ENCODE peak calls at places on chromosomes 12 and 14, in six cellular contexts. L is GM04504; X is CD8-positive, alpha-beta memory T cell; O is nucleus accumbens; J is A172; F is HEK293T. Y is an unnamed sample.

GRCh38 chr12:56469007-56469930 is 891 bp downstream of the SPRYD4 start:
- DNase-seq in X (no peak), F (no peak), O (no peak), J (no peak), L (no peak), Y (peak)

GRCh38 chr12:105170139-105170538 is 62.6 kb downstream of the WASHC4 start:
- DNase-seq in O (no peak), F (no peak), J (no peak), L (no peak), X (no peak), Y (no peak)

GRCh38 chr12:104792570-104792969 is 165.5 kb downstream of the SLC41A2 start:
- DNase-seq in J (peak), X (no peak), L (peak), O (no peak), F (no peak), Y (peak)

GRCh38 chr14:99579903-99580570 is 24.0 kb downstream of the CCDC85C start:
- DNase-seq in X (no peak), L (no peak), J (peak), F (no peak), O (no peak), Y (peak)

GRCh38 chr12:57154804-57155434 is 7.5 kb upstream of the LRP1-AS start:
- DNase-seq in J (no peak), O (no peak), F (no peak), X (no peak), L (no peak), Y (no peak)

GRCh38 chr14:59359451-59360124 is 105.6 kb downstream of the GPR135 start:
- DNase-seq in L (no peak), F (no peak), J (no peak), X (no peak), O (no peak), Y (no peak)

GRCh38 chr12:42129595-42130204 is 15.0 kb downstream of the GXYLT1 start:
- DNase-seq in L (peak), F (peak), O (no peak), X (no peak), J (peak), Y (peak)

GRCh38 chr14:37116933-37117844 is 55.2 kb downstream of the SLC25A21 start:
- DNase-seq in L (peak), J (peak), X (no peak), O (no peak), F (peak), Y (peak)

GRCh38 chr14:86787782-86788181 is 1205.2 kb downstream of the GALC start:
- DNase-seq in J (peak), F (no peak), X (no peak), L (no peak), O (no peak), Y (no peak)

GRCh38 chr14:106840258-106840657 is 1313.9 kb downstream of the TMEM121 start:
- DNase-seq in J (no peak), F (no peak), O (no peak), L (no peak), X (no peak), Y (no peak)

GRCh38 chr14:32020882-32021281 is 56.2 kb upstream of the ARHGAP5 start:
- DNase-seq in X (no peak), F (no peak), J (no peak), O (no peak), L (no peak), Y (no peak)

GRCh38 chr12:105750096-105750495 is 388.7 kb downstream of the NUAK1 start:
- DNase-seq in O (no peak), J (no peak), F (no peak), X (no peak), L (no peak), Y (no peak)

GRCh38 chr12:109932878-109933503 is 32.9 kb downstream of the TCHP start:
- DNase-seq in J (no peak), L (no peak), O (no peak), F (no peak), X (no peak), Y (no peak)

GRCh38 chr14:22570132-22570949 is 18.7 kb downstream of the DAD1 start:
- DNase-seq in O (no peak), X (peak), L (peak), J (peak), F (peak), Y (peak)

GRCh38 chr12:57836442-57837375 is 9.8 kb downstream of the CTDSP2 start:
- DNase-seq in F (peak), X (peak), L (peak), J (peak), O (no peak), Y (no peak)

GRCh38 chr14:101194356-101195308 is 291.1 kb upstream of the RTL1 start:
- DNase-seq in O (no peak), F (no peak), J (no peak), X (no peak), L (no peak), Y (no peak)

GRCh38 chr14:63308723-63309317 is 9.9 kb downstream of the GPHB5 start:
- DNase-seq in J (peak), L (no peak), X (no peak), F (peak), O (no peak), Y (no peak)

GRCh38 chr12:6241495-6241894 is 41.3 kb downstream of the CD9 start:
- DNase-seq in J (no peak), L (no peak), F (no peak), X (no peak), O (no peak), Y (no peak)

GRCh38 chr12:105084251-105085250 is at the start of gene ALDH1L2:
- DNase-seq in O (no peak), X (peak), J (peak), L (peak), F (peak), Y (peak)

GRCh38 chr14:101727611-101728010 is 33.9 kb upstream of the PPP2R5C start:
- DNase-seq in L (no peak), X (no peak), F (no peak), J (no peak), O (no peak), Y (no peak)

GRCh38 chr12:109766251-109766778 is 52.7 kb downstream of the FAM222A start:
- DNase-seq in L (no peak), J (no peak), F (no peak), O (no peak), X (no peak), Y (no peak)

GRCh38 chr14:106530423-106531107 is 1004.2 kb downstream of the TMEM121 start:
- DNase-seq in X (peak), F (peak), J (no peak), L (no peak), O (no peak), Y (peak)

GRCh38 chr12:70638639-70639349 is 1.6 kb upstream of the PTPRB start:
- DNase-seq in L (no peak), J (peak), O (no peak), F (no peak), X (no peak), Y (no peak)

GRCh38 chr12:26786491-26787124 is 46.4 kb downstream of the ITPR2 start:
- DNase-seq in X (no peak), L (peak), F (no peak), O (no peak), J (no peak), Y (no peak)

GRCh38 chr12:32988982-32989381 is 92.4 kb upstream of the PKP2 start:
- DNase-seq in L (no peak), X (no peak), F (no peak), O (no peak), J (no peak), Y (no peak)

Y was measured in A549.